ENCODE peak calls at places on chromosomes 12 and 14, in seven cellular contexts. R is NCI-H510A treated with DMSO at 0.1 percent for 48 hours; A is EL; U is T-helper 2 cell treated with Interferon-gamma antibody and Interleukin-4, amounts not matched to agents 5 μg/mL and 100 μg/mL, for 36 hours; L is activated T-cell treated with anti-CD3 and anti-CD28 coated beads for 1 hour; I is amniotic stem cell; G is GM19239. N is an unnamed sample.

GRCh38 chr14:68741839-68742470 is 50.9 kb downstream of the ZFP36L1 start:
- DNase-seq in R (no peak), U (no peak), G (peak), I (no peak), L (no peak), A (no peak), N (no peak)

GRCh38 chr14:74846968-74847549 is 28.9 kb downstream of the PROX2 start:
- DNase-seq in I (no peak), G (no peak), U (no peak), A (peak), L (no peak), R (no peak), N (no peak)

GRCh38 chr12:17928708-17929366 is 161.2 kb downstream of the RERGL start:
- DNase-seq in L (no peak), R (peak), I (peak), G (no peak), A (peak), U (no peak), N (no peak)

GRCh38 chr12:27964123-27964522 is 8.4 kb downstream of the PTHLH start:
- DNase-seq in I (no peak), L (no peak), U (no peak), A (no peak), G (no peak), R (peak), N (no peak)

GRCh38 chr14:100221419-100222218 is 17.3 kb upstream of the YY1 start:
- DNase-seq in L (peak), R (peak), A (peak), U (peak), I (no peak), G (no peak), N (no peak)

GRCh38 chr12:47882796-47883546 is 21.8 kb downstream of the VDR start:
- DNase-seq in L (no peak), A (peak), R (no peak), G (peak), U (peak), I (no peak), N (no peak)

GRCh38 chr12:51070004-51070403 is 13.4 kb downstream of the CSRNP2 start:
- DNase-seq in U (no peak), A (no peak), L (no peak), R (no peak), G (no peak), I (no peak), N (no peak)

GRCh38 chr12:122190842-122191668 is 8.1 kb downstream of the LRRC43 start:
- DNase-seq in G (peak), U (peak), L (peak), R (peak), A (peak), I (no peak), N (peak)

GRCh38 chr14:105061428-105062047 is 3.7 kb downstream of the GPR132 start:
- DNase-seq in G (peak), R (no peak), I (no peak), U (peak), L (no peak), A (no peak), N (peak)

GRCh38 chr14:63895510-63895909 is 42.7 kb downstream of the SYNE2 start:
- DNase-seq in G (no peak), R (no peak), U (no peak), L (no peak), I (no peak), A (no peak), N (no peak)

GRCh38 chr12:23909559-23909958 is 39.9 kb downstream of the SOX5 start:
- DNase-seq in L (no peak), I (no peak), R (no peak), G (no peak), U (no peak), A (no peak), N (no peak)

GRCh38 chr12:13197526-13198141 is 1.1 kb downstream of the EMP1 start:
- DNase-seq in R (no peak), I (no peak), U (no peak), A (peak), L (no peak), G (no peak), N (peak)

GRCh38 chr14:98167702-98168101 is 1104.3 kb downstream of the BCL11B start:
- DNase-seq in A (no peak), L (no peak), I (no peak), G (no peak), R (no peak), U (no peak), N (no peak)

GRCh38 chr12:108447168-108447840 is 67.8 kb upstream of the FICD start:
- DNase-seq in G (no peak), R (no peak), A (peak), U (no peak), I (no peak), L (no peak), N (no peak)

N was measured in psoas muscle.